ENCODE peak calls at places on chromosomes 1 and 21, in ten cellular contexts. S is cardiac fibroblast; L is fibroblast of the conjunctiva; B is B cell; F is bronchial epithelial cell; C is ELR; T is COR-L47; O is stimulated activated CD8-positive, alpha-beta memory T cell treated with anti-CD3 and anti-CD28 coated beads, Interleukin-12 subunit alpha, Interleukin-12 subunit beta, amount 100 ng/mL, for 4 hours; M is mucosa of gallbladder; Y is NB4. Q is an unnamed sample.

GRCh38 chr1:230342019-230342418 is 84.1 kb downstream of the PGBD5 start:
- DNase-seq in L (no peak), Y (no peak), T (no peak), S (no peak), M (no peak), F (no peak), C (no peak), B (no peak), O (no peak), Q (no peak)

GRCh38 chr1:237255071-237255470 is 213.1 kb downstream of the RYR2 start:
- DNase-seq in O (no peak), M (no peak), B (no peak), T (no peak), C (no peak), Y (no peak), F (no peak), L (no peak), S (no peak), Q (no peak)

GRCh38 chr21:29436143-29436542 is 137.4 kb downstream of the BACH1 start:
- DNase-seq in Y (no peak), M (no peak), C (no peak), F (no peak), B (no peak), L (peak; percentile 1), O (peak; percentile 6), T (no peak), S (peak; percentile 26), Q (no peak)

GRCh38 chr1:110421159-110421777 is 13.8 kb upstream of the LAMTOR5 start:
- DNase-seq in M (no peak), C (peak; percentile 75), S (peak; percentile 73), F (peak; percentile 54), L (peak; percentile 20), T (no peak), O (no peak), B (no peak), Y (peak; percentile 50), Q (peak; percentile 66)

GRCh38 chr1:198656500-198656932 is 17.7 kb downstream of the PTPRC start:
- DNase-seq in C (peak; percentile 31), F (no peak), Y (peak; percentile 91), L (no peak), M (peak; percentile 34), B (peak; percentile 53), O (peak; percentile 55), T (no peak), S (peak; percentile 20), Q (peak; percentile 44)

GRCh38 chr21:28444131-28444530 is 548.5 kb downstream of the LTN1 start:
- DNase-seq in F (no peak), M (no peak), Y (no peak), O (no peak), T (no peak), C (no peak), B (no peak), L (no peak), S (peak; percentile 69), Q (peak; percentile 46)

GRCh38 chr1:3858231-3858981 is 1.1 kb downstream of the DFFB start:
- DNase-seq in Y (peak; percentile 44), F (peak; percentile 23), B (peak; percentile 23), M (no peak), L (no peak), T (peak; percentile 54), O (no peak), S (peak; percentile 22), C (peak; percentile 6), Q (peak; percentile 4)

GRCh38 chr1:225657462-225657989 is 4.6 kb upstream of the ENAH start:
- DNase-seq in B (no peak), M (no peak), C (peak; percentile 76), S (peak; percentile 91), Y (peak; percentile 60), O (no peak), F (peak; percentile 84), L (peak; percentile 72), T (no peak), Q (peak; percentile 81)

GRCh38 chr1:21362096-21362495 is 71.8 kb upstream of the ECE1 start:
- DNase-seq in O (no peak), B (no peak), L (no peak), S (no peak), T (no peak), C (no peak), F (no peak), Y (no peak), M (no peak), Q (no peak)

GRCh38 chr21:16587671-16588379 is 858.0 kb downstream of the USP25 start:
- DNase-seq in Y (no peak), B (no peak), M (peak; percentile 23), F (peak; percentile 89), C (peak; percentile 76), O (no peak), L (peak; percentile 47), T (peak; percentile 42), S (peak; percentile 93), Q (peak; percentile 47)

GRCh38 chr21:26170471-26171309 is at the start of gene APP:
- DNase-seq in S (peak; percentile 72), T (peak; percentile 77), L (peak; percentile 45), B (peak; percentile 94), Y (peak; percentile 49), O (peak; percentile 76), F (no peak), M (peak; percentile 87), C (peak; percentile 82), Q (peak; percentile 64)

GRCh38 chr1:31575373-31576140 is 758 bp upstream of the TINAGL1 start:
- DNase-seq in L (no peak), T (no peak), O (no peak), M (peak; percentile 69), F (peak; percentile 78), S (no peak), B (no peak), C (no peak), Y (no peak), Q (no peak)

GRCh38 chr1:211928993-211929637 is 98.6 kb upstream of the LPGAT1 start:
- DNase-seq in F (peak; percentile 75), O (no peak), B (no peak), C (peak; percentile 48), M (peak; percentile 65), Y (peak; percentile 91), T (peak; percentile 54), L (peak; percentile 10), S (no peak), Q (no peak)

GRCh38 chr21:41432567-41433460 is 6.8 kb downstream of the MX1 start:
- DNase-seq in L (no peak), B (no peak), Y (no peak), C (no peak), O (no peak), F (no peak), S (no peak), T (no peak), M (no peak), Q (no peak)

GRCh38 chr1:43614211-43614610 is 35.7 kb upstream of the KDM4A start:
- DNase-seq in O (no peak), S (no peak), B (no peak), T (no peak), L (no peak), F (no peak), C (no peak), Y (no peak), M (no peak), Q (no peak)

GRCh38 chr1:155277896-155278688 is 829 bp downstream of the HCN3 start:
- DNase-seq in T (peak; percentile 88), F (peak; percentile 32), S (peak; percentile 29), B (peak; percentile 85), M (peak; percentile 56), Y (peak; percentile 59), L (no peak), O (peak; percentile 50), C (peak; percentile 59), Q (no peak)

GRCh38 chr21:14687277-14687642 is 141.1 kb upstream of the SAMSN1 start:
- DNase-seq in F (peak; percentile 14), O (no peak), Y (peak; percentile 69), C (no peak), T (no peak), S (peak; percentile 50), L (no peak), B (peak; percentile 34), M (no peak), Q (no peak)

GRCh38 chr1:20078166-20078565 is 8.2 kb downstream of the PLA2G5 start:
- DNase-seq in S (no peak), O (no peak), Y (no peak), L (no peak), B (peak; percentile 68), T (no peak), M (no peak), C (no peak), F (no peak), Q (no peak)

GRCh38 chr1:185404864-185405568 is 88.0 kb upstream of the IVNS1ABP start:
- DNase-seq in T (no peak), Y (peak; percentile 41), C (no peak), F (peak; percentile 56), B (no peak), M (no peak), O (no peak), S (no peak), L (no peak), Q (no peak)

GRCh38 chr1:84946631-84947030 is 50.3 kb downstream of the MCOLN2 start:
- DNase-seq in B (no peak), S (peak; percentile 25), C (peak; percentile 37), T (no peak), O (no peak), L (no peak), Y (no peak), M (no peak), F (peak; percentile 39), Q (peak; percentile 9)

GRCh38 chr1:201222125-201222524 is 31.5 kb downstream of the IGFN1 start:
- DNase-seq in S (no peak), T (no peak), L (no peak), M (no peak), Y (no peak), O (no peak), F (no peak), C (no peak), B (no peak), Q (no peak)

GRCh38 chr1:5975133-5975880 is 16.9 kb downstream of the NPHP4 start:
- DNase-seq in O (no peak), Y (peak; percentile 92), M (peak; percentile 44), T (peak; percentile 28), B (peak; percentile 63), C (peak; percentile 53), F (peak; percentile 33), L (peak; percentile 35), S (peak; percentile 58), Q (peak; percentile 57)

GRCh38 chr1:177164380-177165068 is at the start of gene ASTN1:
- DNase-seq in Y (no peak), T (peak; percentile 19), S (no peak), C (no peak), L (no peak), O (no peak), F (no peak), B (no peak), M (no peak), Q (no peak)

GRCh38 chr1:203675596-203676347 is 49.1 kb downstream of the ATP2B4 start:
- DNase-seq in F (no peak), S (no peak), M (no peak), C (no peak), T (no peak), O (no peak), L (no peak), B (no peak), Y (peak; percentile 64), Q (no peak)

GRCh38 chr1:161119379-161120061 is 1.6 kb downstream of the NIT1 start:
- DNase-seq in B (peak; percentile 61), O (no peak), F (peak; percentile 94), M (peak; percentile 34), S (peak; percentile 84), L (peak; percentile 61), C (peak; percentile 84), T (no peak), Y (peak; percentile 56), Q (peak; percentile 73)

GRCh38 chr1:205098242-205098641 is 14.0 kb upstream of the TMEM81 start:
- DNase-seq in O (no peak), L (no peak), M (no peak), T (no peak), F (no peak), S (no peak), C (no peak), Y (no peak), B (no peak), Q (no peak)

GRCh38 chr1:59739111-59739510 is 75.6 kb upstream of the HOOK1 start:
- DNase-seq in Y (no peak), F (no peak), T (no peak), M (no peak), S (no peak), B (no peak), O (no peak), L (no peak), C (no peak), Q (peak; percentile 8)

Q was measured in HFFc6.